ENCODE peak calls at places on chromosomes 6 and 20, in seven cellular contexts. E, P, W, H, R, A and L are unnamed samples. For H3K9me3, the result is how much of the 10 kb centered on the place peaks cover.

GRCh38 chr6:137846772-137847313 is 20.2 kb upstream of the TNFAIP3 start:
- DNase-seq in H (peak), A (no peak), E (peak), P (no peak), W (no peak), R (peak), L (peak)

GRCh38 chr6:106704327-106704726 is 74.9 kb downstream of the QRSL1 start:
- DNase-seq in P (no peak), H (no peak), W (no peak), A (no peak), E (no peak), R (no peak), L (no peak)

GRCh38 chr6:165967768-165968408 is 199.8 kb downstream of the TBXT start:
- DNase-seq in H (no peak), P (peak), E (no peak), A (no peak), W (no peak), R (no peak), L (no peak)

GRCh38 chr6:151372164-151372563 is 19.2 kb downstream of the ZBTB2 start:
- DNase-seq in E (no peak), A (no peak), H (no peak), P (no peak), R (no peak), W (no peak), L (no peak)

GRCh38 chr20:36315545-36316351 is 9.6 kb downstream of the DLGAP4 start:
- DNase-seq in P (no peak), W (peak), R (no peak), A (no peak), E (no peak), H (no peak), L (no peak)

GRCh38 chr6:30821862-30822784 is 62.2 kb upstream of the DDR1 start:
- DNase-seq in W (no peak), A (peak), P (no peak), E (no peak), H (no peak), R (no peak), L (no peak)

GRCh38 chr6:95321106-95321505 is 256.2 kb upstream of the MANEA start:
- DNase-seq in E (no peak), P (peak), A (peak), H (no peak), W (no peak), R (no peak), L (no peak)

GRCh38 chr20:16518068-16518783 is 55.0 kb downstream of the KIF16B start:
- DNase-seq in E (no peak), A (peak), W (peak), H (no peak), P (peak), R (no peak), L (peak)

GRCh38 chr6:14665827-14666724 is 548.5 kb downstream of the CD83 start:
- DNase-seq in R (peak), A (peak), E (peak), W (no peak), H (no peak), P (peak), L (peak)

GRCh38 chr20:47440857-47441773 is 60.6 kb upstream of the NCOA3 start:
- DNase-seq in E (no peak), W (no peak), A (peak), H (no peak), P (peak), R (no peak), L (no peak)

GRCh38 chr6:22873531-22874136 is 304.3 kb downstream of the HDGFL1 start:
- DNase-seq in W (no peak), H (no peak), P (peak), E (no peak), A (peak), R (no peak), L (no peak)

GRCh38 chr6:32940656-32941411 is at the start of gene HLA-DMB:
- DNase-seq in P (peak), W (peak), E (no peak), R (peak), A (peak), H (no peak), L (peak)

GRCh38 chr6:53591873-53592272 is 47.0 kb upstream of the GCLC start:
- DNase-seq in A (peak), P (peak), W (no peak), H (no peak), E (no peak), R (no peak), L (no peak)

GRCh38 chr20:58638467-58639181 is 12.5 kb upstream of the STX16 start:
- DNase-seq in A (no peak), H (no peak), R (peak), W (no peak), E (no peak), P (no peak), L (no peak)

GRCh38 chr20:58636396-58636982 is 14.6 kb upstream of the STX16 start:
- DNase-seq in P (no peak), W (no peak), E (no peak), A (no peak), H (no peak), R (peak), L (no peak)

GRCh38 chr20:58634818-58635665 is 16.0 kb upstream of the STX16 start:
- DNase-seq in W (no peak), R (no peak), A (peak), P (peak), E (no peak), H (no peak), L (no peak)

GRCh38 chr20:58637466-58638198 is 13.5 kb upstream of the STX16 start:
- DNase-seq in E (no peak), H (no peak), P (no peak), A (no peak), W (no peak), R (no peak), L (no peak)

DNA sequence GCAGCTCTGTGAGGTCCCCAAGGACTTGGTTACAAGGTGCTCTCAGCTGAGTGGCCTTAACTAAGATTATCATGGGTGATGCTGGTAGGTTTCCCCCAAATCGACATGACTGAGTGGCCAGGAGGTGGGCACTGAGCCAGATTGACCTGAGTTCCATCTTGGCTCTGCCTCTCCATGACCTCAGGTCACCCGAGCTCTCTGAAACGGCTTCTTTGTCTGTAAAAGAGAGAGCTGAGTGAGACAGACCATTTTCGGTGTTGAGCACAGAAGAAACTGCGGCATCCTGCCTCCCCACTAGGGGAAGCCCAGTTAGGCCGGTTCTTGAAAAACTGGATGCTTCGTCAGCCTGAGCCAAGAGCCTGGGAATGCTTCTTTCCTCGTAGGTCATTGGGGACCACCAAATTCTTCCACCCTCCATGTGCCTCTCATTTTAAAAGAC is 14.1 kb upstream of the STX16 start:
- DNase-seq in H (no peak), R (no peak), W (no peak), A (no peak), E (no peak), P (no peak), L (no peak)
- TF ChIP-seq CTCF in H (peak), R (no peak), W (peak), A (no peak), E (no peak), P (peak), L (no peak)

DNA sequence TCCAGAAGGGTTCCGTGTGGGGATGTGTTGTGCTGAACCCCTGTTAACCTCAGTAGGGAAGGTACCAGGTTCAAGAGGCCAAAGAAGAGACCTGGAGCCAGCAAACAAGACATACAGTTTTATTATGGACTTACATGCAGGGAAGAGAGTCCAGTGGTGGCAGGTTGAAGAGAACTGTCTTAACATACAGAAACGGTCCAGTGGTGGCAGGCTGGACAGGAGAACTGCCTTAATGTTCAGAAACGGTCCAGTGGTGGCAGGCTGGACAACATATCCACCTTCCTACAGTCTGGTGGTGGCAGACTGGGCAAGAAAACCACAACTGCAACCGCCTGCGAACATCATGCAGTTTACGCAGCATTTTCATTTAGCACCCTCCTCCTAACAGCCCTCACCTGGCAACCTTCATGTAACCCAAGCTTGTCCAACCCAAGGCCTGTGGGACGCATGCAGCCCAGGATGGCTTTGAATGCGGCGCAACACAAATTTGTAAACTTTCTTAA is 75.9 kb downstream of the PHACTR3 start:
- DNase-seq in P (no peak), R (no peak), A (no peak), W (no peak), E (no peak), H (no peak), L (no peak)
- H3K9me3 ChIP-seq in P (under half), R (under half), A (under half), W (under half), E (under half), H (under half), L (under half)

DNA sequence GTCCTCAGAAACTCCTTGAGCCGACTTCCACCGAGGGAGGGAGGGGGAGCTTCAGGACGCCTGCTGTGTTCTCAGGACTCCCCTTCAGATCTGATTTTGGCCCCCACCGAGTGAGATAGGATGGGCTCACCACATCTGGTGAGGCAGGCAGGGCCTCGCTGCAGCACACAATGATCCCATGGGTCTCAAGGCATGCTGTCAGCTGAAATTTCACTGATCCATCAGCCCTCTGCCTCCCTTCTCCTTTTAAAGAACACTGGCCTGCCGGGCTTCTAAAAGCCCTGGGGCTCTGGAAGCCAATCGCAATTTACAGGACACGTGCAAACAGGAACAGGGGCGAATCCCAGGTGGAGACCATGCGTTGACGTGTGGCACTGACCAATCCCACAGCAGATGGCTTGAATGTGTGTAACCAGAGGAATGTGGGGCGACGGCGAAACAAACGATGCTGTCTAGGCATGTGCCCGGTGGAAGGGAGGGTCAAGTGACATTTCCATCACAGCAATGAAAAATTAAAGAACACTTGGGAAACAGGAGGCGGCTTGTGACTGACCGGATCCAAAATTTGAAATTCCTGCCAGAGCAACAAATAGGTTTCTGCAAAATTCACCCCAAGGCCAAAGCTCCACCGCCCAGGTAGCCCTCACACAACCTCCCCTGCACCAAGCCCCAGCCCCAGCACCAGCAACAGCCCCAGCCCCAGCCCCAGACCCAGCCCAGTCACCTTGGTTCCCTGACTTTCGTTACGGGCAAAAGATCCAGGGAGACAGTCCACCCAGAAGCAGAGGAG is 167.1 kb upstream of the ZNF337 start:
- DNase-seq in A (no peak), R (no peak), P (no peak), H (no peak), W (peak), E (no peak), L (peak)
- TF ChIP-seq CTCF in A (no peak), R (no peak), P (no peak), H (no peak), W (no peak), E (no peak), L (no peak)

DNA sequence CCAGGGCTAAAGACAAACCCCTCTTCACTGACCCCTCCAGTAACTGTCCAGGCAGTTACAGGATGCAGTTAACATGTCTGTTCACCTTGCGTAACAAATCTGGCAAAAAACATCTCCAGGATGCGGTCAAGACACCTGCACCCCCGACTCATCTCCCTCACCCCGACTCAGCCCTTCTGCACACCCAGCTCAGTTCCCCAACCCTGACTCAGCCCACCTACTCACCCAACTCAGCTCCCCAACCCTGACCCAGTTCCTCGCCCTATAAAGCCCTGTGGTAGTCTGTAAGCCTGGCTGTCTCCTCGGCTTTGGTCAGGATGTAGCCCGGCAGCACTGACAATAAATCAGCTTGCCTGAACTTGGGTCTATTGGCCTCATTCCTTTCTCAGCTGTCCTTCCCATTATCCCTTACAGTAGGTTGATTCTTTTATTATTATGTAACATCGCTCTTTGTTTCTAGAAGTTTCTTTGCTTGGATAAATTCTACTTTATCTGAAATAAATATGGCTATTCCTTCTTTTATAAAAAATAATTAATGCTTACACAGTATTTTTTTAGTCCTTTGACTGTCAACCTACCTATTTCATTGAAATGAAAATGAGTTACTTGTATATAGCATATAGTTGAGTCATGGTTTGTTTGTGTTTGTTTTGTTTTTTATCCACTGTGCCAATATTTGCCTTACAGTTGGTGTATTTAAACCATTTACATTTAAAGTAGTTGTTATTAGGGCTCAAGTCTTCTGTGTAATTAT is 12.9 kb upstream of the ADTRP start:
- DNase-seq in A (no peak), W (peak), E (no peak), H (no peak), P (peak), R (no peak), L (no peak)
- H3K9me3 ChIP-seq in A (under half), W (under half), E (under half), H (under half), P (under half), R (under half), L (under half)

GRCh38 chr6:88477411-88477810 is 311.3 kb upstream of the CNR1 start:
- DNase-seq in E (no peak), P (no peak), H (no peak), R (no peak), A (no peak), W (no peak), L (no peak)
- TF ChIP-seq CTCF in E (no peak), P (no peak), H (no peak), R (no peak), A (no peak), W (no peak), L (no peak)

GRCh38 chr20:59735486-59735885 is 131.1 kb downstream of the PHACTR3 start:
- DNase-seq in E (no peak), P (no peak), W (peak), H (no peak), A (no peak), R (no peak), L (no peak)

GRCh38 chr20:59736366-59736765 is 132.0 kb downstream of the PHACTR3 start:
- DNase-seq in R (no peak), A (no peak), P (no peak), E (no peak), W (no peak), H (no peak), L (no peak)

GRCh38 chr20:59737073-59737691 is 132.8 kb downstream of the PHACTR3 start:
- DNase-seq in P (no peak), E (no peak), R (no peak), H (no peak), W (no peak), A (no peak), L (no peak)

GRCh38 chr20:59737816-59738215 is 133.5 kb downstream of the PHACTR3 start:
- DNase-seq in W (no peak), E (no peak), P (no peak), H (no peak), R (no peak), A (no peak), L (no peak)

GRCh38 chr20:59735917-59736316 is 131.6 kb downstream of the PHACTR3 start:
- DNase-seq in H (no peak), E (no peak), P (no peak), A (no peak), W (no peak), R (no peak), L (no peak)
- H3K9me3 ChIP-seq in H (under half), E (under half), P (under half), A (under half), W (under half), R (under half), L (under half)

DNA sequence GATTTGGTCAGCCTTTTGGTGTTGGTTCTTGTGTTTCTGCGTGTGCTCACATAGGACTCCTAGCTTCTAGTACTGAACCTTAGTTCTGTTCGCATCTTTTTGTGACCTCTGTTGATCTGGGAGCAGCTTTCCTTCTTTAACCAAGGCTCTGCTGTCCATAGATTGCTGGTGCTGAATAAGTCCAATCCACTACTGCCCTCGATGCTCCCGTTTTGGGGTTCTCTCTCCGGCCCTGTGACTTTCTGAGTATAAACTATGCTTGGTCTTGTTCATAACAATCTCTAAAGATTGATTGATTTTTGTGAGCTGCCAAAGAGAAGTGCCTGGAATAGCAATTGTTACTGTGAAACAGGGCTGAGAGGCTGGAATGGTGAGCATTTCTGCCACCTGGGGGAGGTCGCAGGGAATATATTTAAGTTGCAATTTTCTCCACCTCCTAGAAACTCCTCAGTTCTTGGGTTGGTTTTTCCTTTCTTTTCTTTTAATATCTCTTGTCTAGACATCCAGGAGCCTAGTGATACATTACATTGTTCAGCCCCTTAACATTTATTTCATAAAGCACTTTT is 422.9 kb upstream of the CHD6 start:
- DNase-seq in P (no peak), E (no peak), W (no peak), R (no peak), H (no peak), A (no peak), L (no peak)
- TF ChIP-seq CTCF in P (no peak), E (no peak), W (peak), R (no peak), H (peak), A (no peak), L (no peak)

GRCh38 chr6:28188111-28188979 is 36.7 kb upstream of the ZSCAN9 start:
- DNase-seq in W (no peak), A (no peak), P (no peak), H (no peak), R (no peak), E (no peak), L (no peak)
- H3K9me3 ChIP-seq in W (under half), A (under half), P (under half), H (half or more), R (under half), E (under half), L (under half)